ENCODE peak calls at places on chromosomes 2 and 18, in seven cellular contexts. A, O, R, D, U, I and Z are unnamed samples.

GRCh38 chr2:166862582-166863132 is 25.6 kb upstream of the XIRP2 start:
- DNase-seq in A (no peak), O (no peak), I (no peak), R (no peak), D (no peak), U (no peak), Z (no peak)

GRCh38 chr18:31990823-31991222 is 27.8 kb upstream of the RNF125 start:
- DNase-seq in D (no peak), O (no peak), A (no peak), R (no peak), U (no peak), I (no peak), Z (no peak)

GRCh38 chr2:180938419-180938818 is 42.0 kb upstream of the UBE2E3 start:
- DNase-seq in D (no peak), I (peak; percentile 3), A (no peak), O (no peak), U (peak; percentile 34), R (peak; percentile 79), Z (peak; percentile 91)

GRCh38 chr18:48514786-48515185 is 24.0 kb upstream of the CTIF start:
- DNase-seq in A (no peak), U (no peak), D (no peak), I (no peak), R (no peak), O (peak; percentile 18), Z (no peak)

GRCh38 chr2:8676915-8677645 is 4.8 kb upstream of the ID2 start:
- DNase-seq in A (peak; percentile 37), U (no peak), I (no peak), O (peak; percentile 62), D (peak; percentile 18), R (peak; percentile 62), Z (no peak)

GRCh38 chr2:216532562-216532961 is 33.9 kb downstream of the RPL37A start:
- DNase-seq in R (no peak), I (no peak), D (no peak), A (no peak), U (no peak), O (no peak), Z (no peak)

GRCh38 chr2:203280428-203281064 is 41.7 kb downstream of the CYP20A1 start:
- DNase-seq in D (no peak), O (no peak), I (peak; percentile 77), U (no peak), A (no peak), R (peak; percentile 46), Z (peak; percentile 79)

GRCh38 chr2:163213699-163214098 is 375.1 kb upstream of the KCNH7 start:
- DNase-seq in A (no peak), R (peak; percentile 85), D (no peak), O (no peak), I (peak; percentile 31), U (peak; percentile 89), Z (peak; percentile 14)

GRCh38 chr2:241802806-241803318 is 6.1 kb upstream of the NEU4 start:
- DNase-seq in R (no peak), U (no peak), D (no peak), A (no peak), O (no peak), I (no peak), Z (no peak)

GRCh38 chr18:45556217-45556616 is 59.1 kb upstream of the SLC14A2 start:
- DNase-seq in I (no peak), R (no peak), A (no peak), U (no peak), D (no peak), O (no peak), Z (no peak)

GRCh38 chr2:241465543-241465942 is 42.8 kb downstream of the STK25 start:
- DNase-seq in D (no peak), A (no peak), R (no peak), I (no peak), U (no peak), O (no peak), Z (no peak)

GRCh38 chr18:11112218-11112750 is 37.1 kb downstream of the PIEZO2 start:
- DNase-seq in R (no peak), I (peak; percentile 1), U (no peak), D (no peak), O (no peak), A (no peak), Z (no peak)

GRCh38 chr18:38256366-38256765 is 690.8 kb upstream of the CELF4 start:
- DNase-seq in A (no peak), I (no peak), O (no peak), R (no peak), D (no peak), U (peak; percentile 11), Z (no peak)

GRCh38 chr2:157748371-157749132 is 119.9 kb upstream of the ACVR1C start:
- DNase-seq in R (peak; percentile 30), D (no peak), I (peak; percentile 62), A (no peak), U (no peak), O (no peak), Z (no peak)

GRCh38 chr2:52934354-52934898 is 833.2 kb upstream of the CHAC2 start:
- DNase-seq in R (peak; percentile 42), U (peak; percentile 96), I (peak; percentile 92), A (no peak), O (no peak), D (no peak), Z (peak; percentile 92)

GRCh38 chr2:31004252-31004651 is 134.0 kb downstream of the GALNT14 start:
- DNase-seq in O (no peak), R (no peak), D (no peak), A (no peak), U (peak; percentile 48), I (no peak), Z (no peak)

GRCh38 chr2:125070726-125071505 is 1045.8 kb downstream of the CNTNAP5 start:
- DNase-seq in O (no peak), D (no peak), U (no peak), R (no peak), A (no peak), I (no peak), Z (no peak)

GRCh38 chr2:28231110-28231621 is 161.5 kb upstream of the FOSL2 start:
- DNase-seq in R (peak; percentile 78), I (peak; percentile 67), A (no peak), U (peak; percentile 24), O (peak; percentile 10), D (no peak), Z (peak; percentile 21)

GRCh38 chr2:142602418-142602989 is 275.0 kb upstream of the KYNU start:
- DNase-seq in O (no peak), R (no peak), D (no peak), A (no peak), I (no peak), U (no peak), Z (no peak)

GRCh38 chr18:10878703-10879102 is 270.7 kb downstream of the PIEZO2 start:
- DNase-seq in O (no peak), U (no peak), R (no peak), D (no peak), I (no peak), A (no peak), Z (no peak)

GRCh38 chr2:113129519-113130078 is 2.2 kb downstream of the IL1RN start:
- DNase-seq in A (no peak), R (no peak), D (no peak), O (no peak), I (no peak), U (no peak), Z (no peak)

GRCh38 chr2:180006236-180006635 is 861 bp downstream of the CWC22 start:
- DNase-seq in R (peak; percentile 18), D (no peak), O (no peak), I (no peak), A (no peak), U (no peak), Z (no peak)

GRCh38 chr18:63763831-63764600 is 11.2 kb upstream of the SERPINB7 start:
- DNase-seq in O (no peak), I (no peak), A (no peak), D (no peak), R (peak; percentile 72), U (peak; percentile 70), Z (no peak)

GRCh38 chr2:113901943-113902342 is 12.1 kb downstream of the ACTR3 start:
- DNase-seq in U (no peak), I (no peak), A (no peak), D (no peak), O (no peak), R (no peak), Z (no peak)

GRCh38 chr2:109020217-109020637 is 31.2 kb upstream of the EDAR start:
- DNase-seq in A (no peak), R (peak; percentile 45), U (no peak), I (peak; percentile 58), O (no peak), D (peak; percentile 58), Z (peak; percentile 65)

DNA sequence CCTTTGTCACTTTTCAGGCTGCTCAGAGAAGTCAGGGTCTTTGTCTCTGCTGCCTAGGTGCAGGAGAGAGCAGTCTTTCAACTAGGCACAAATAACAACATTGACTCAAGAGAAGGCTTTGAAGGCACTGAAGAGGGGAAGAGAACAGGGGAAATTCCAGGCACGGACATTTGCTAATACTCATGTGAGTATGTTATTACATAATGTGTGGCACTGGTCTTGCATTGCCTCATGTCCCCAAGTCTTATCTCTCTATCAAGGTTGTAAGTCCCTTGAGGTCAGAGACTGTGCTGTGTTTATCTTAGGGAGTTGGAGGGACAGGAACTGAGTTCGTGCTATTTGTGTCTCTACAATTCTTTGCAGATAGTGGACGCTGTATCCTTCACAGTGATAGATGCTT is 96.3 kb upstream of the CXCR4 start:
- DNase-seq in I (no peak), D (no peak), R (no peak), O (no peak), U (no peak), A (no peak), Z (no peak)
- H3K4me1 ChIP-seq in I (no peaks in the 10 kb centered on the region), D (peaks cover 14% of the 10 kb centered on the region), R (no peaks in the 10 kb centered on the region), O (no peaks in the 10 kb centered on the region), U (no peaks in the 10 kb centered on the region), A (no peaks in the 10 kb centered on the region), Z (no peaks in the 10 kb centered on the region)

DNA sequence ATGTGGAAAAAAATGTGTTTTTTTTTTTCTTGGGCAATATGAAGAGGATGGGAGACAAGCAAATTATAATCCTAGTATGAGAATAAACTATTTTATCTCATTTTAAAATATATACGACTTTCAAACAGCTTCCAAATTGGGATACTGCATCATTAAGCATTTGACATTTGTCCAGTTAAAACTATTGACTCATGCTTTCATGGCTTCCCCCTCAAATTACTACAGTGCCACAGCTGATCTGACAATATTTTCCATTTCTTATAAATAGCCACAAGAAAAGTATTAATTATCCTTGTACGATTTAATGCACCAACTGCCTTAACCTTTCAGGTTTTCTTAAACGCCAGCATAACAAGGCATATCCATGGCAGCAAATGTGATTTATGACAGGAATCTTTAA is 1134.8 kb upstream of the ZEB2 start:
- DNase-seq in D (no peak), R (peak; percentile 42), U (no peak), A (no peak), O (no peak), I (peak; percentile 70), Z (peak; percentile 72)
- H3K4me1 ChIP-seq in D (no peaks in the 10 kb centered on the region), R (peaks cover 26% of the 10 kb centered on the region), U (peaks cover 13% of the 10 kb centered on the region), A (no peaks in the 10 kb centered on the region), O (peaks cover 59% of the 10 kb centered on the region), I (peaks cover 4% of the 10 kb centered on the region), Z (peaks cover 3% of the 10 kb centered on the region)

GRCh38 chr2:134141598-134142340 is 112.1 kb upstream of the MGAT5 start:
- DNase-seq in R (no peak), I (no peak), O (no peak), D (no peak), A (no peak), U (no peak), Z (no peak)
- H3K4me1 ChIP-seq in R (peaks cover 34% of the 10 kb centered on the region), I (peaks cover 29% of the 10 kb centered on the region), O (peaks cover 10% of the 10 kb centered on the region), D (peaks cover 9% of the 10 kb centered on the region), A (no peaks in the 10 kb centered on the region), U (peaks cover 62% of the 10 kb centered on the region), Z (peaks cover 18% of the 10 kb centered on the region)

DNA sequence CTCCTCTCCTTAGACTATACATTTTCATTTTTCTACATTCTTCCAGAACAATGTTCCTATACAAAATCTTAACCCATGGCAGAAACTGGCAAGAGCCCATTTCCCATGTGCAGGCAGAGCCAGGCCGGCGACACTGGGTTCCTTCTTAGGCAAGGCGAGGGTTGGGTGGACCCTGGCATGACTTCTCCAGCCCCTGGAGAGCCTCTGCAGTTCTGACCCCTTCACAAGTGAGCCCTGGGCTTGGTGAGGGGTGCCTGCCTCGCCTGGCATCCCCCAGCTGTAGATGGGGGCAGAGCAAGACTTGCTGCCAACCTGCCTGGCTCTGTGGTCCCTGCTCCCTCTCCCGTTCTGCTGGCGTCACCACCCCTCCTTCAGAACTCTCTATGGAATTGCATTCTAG is 5.0 kb downstream of the GYPC start:
- DNase-seq in A (no peak), I (no peak), O (no peak), D (no peak), U (no peak), R (no peak), Z (no peak)
- H3K4me1 ChIP-seq in A (no peaks in the 10 kb centered on the region), I (peaks cover 28% of the 10 kb centered on the region), O (peaks cover 25% of the 10 kb centered on the region), D (peaks cover 21% of the 10 kb centered on the region), U (peaks cover 20% of the 10 kb centered on the region), R (peaks cover 27% of the 10 kb centered on the region), Z (peaks cover 7% of the 10 kb centered on the region)